ENCODE peak calls at places on chromosomes 3 and 15, in four cellular contexts. One of them, this sample, is unnamed.

GRCh38 chr3:168094877-168095610 is 680 bp downstream of the GOLIM4 start:
- DNase-seq in OCI-LY7: peak; percentile 89
- DNase-seq in Panc1: peak; percentile 28
- DNase-seq in RWPE2: peak; percentile 73
- DNase-seq in this sample: no peak

GRCh38 chr15:25061808-25062550 is 107.2 kb downstream of the SNRPN start:
- DNase-seq in OCI-LY7: no peak
- DNase-seq in Panc1: no peak
- DNase-seq in RWPE2: peak; percentile 45
- DNase-seq in this sample: no peak

GRCh38 chr3:36991923-36992805 is 767 bp downstream of the EPM2AIP1 start:
- DNase-seq in OCI-LY7: peak; percentile 31
- DNase-seq in Panc1: no peak
- DNase-seq in RWPE2: no peak
- DNase-seq in this sample: no peak

GRCh38 chr3:154338570-154338969 is 14.3 kb upstream of the DHX36 start:
- DNase-seq in OCI-LY7: no peak
- DNase-seq in Panc1: no peak
- DNase-seq in RWPE2: no peak
- DNase-seq in this sample: no peak

GRCh38 chr15:89101302-89102191 is 13.3 kb downstream of the ABHD2 start:
- DNase-seq in OCI-LY7: no peak
- DNase-seq in Panc1: peak; percentile 97
- DNase-seq in RWPE2: peak; percentile 96
- DNase-seq in this sample: no peak

GRCh38 chr15:99006146-99006545 is 1.4 kb downstream of the PGPEP1L start:
- DNase-seq in OCI-LY7: no peak
- DNase-seq in Panc1: no peak
- DNase-seq in RWPE2: no peak
- DNase-seq in this sample: no peak

GRCh38 chr3:13972679-13973379 is 93.0 kb upstream of the WNT7A start:
- DNase-seq in OCI-LY7: no peak
- DNase-seq in Panc1: no peak
- DNase-seq in RWPE2: no peak
- DNase-seq in this sample: no peak

GRCh38 chr15:43749690-43750345 is 3.6 kb downstream of the PDIA3 start:
- DNase-seq in OCI-LY7: peak; percentile 92
- DNase-seq in Panc1: no peak
- DNase-seq in RWPE2: no peak
- DNase-seq in this sample: no peak

GRCh38 chr15:63439536-63440264 is 58.1 kb upstream of the CA12 start:
- DNase-seq in OCI-LY7: no peak
- DNase-seq in Panc1: no peak
- DNase-seq in RWPE2: no peak
- DNase-seq in this sample: no peak

GRCh38 chr3:49469876-49470713 is at the start of gene DAG1:
- DNase-seq in OCI-LY7: peak; percentile 97
- DNase-seq in Panc1: no peak
- DNase-seq in RWPE2: peak; percentile 95
- DNase-seq in this sample: peak; percentile 93

GRCh38 chr3:55364426-55364825 is 122.7 kb downstream of the WNT5A start:
- DNase-seq in OCI-LY7: no peak
- DNase-seq in Panc1: no peak
- DNase-seq in RWPE2: no peak
- DNase-seq in this sample: no peak

GRCh38 chr3:138479355-138479964 is 45.0 kb downstream of the ESYT3 start:
- DNase-seq in OCI-LY7: peak; percentile 70
- DNase-seq in Panc1: peak; percentile 51
- DNase-seq in RWPE2: no peak
- DNase-seq in this sample: no peak

GRCh38 chr3:158678687-158679086 is 6.2 kb upstream of the LXN start:
- DNase-seq in OCI-LY7: no peak
- DNase-seq in Panc1: no peak
- DNase-seq in RWPE2: no peak
- DNase-seq in this sample: no peak

GRCh38 chr15:92451225-92451825 is 57.6 kb downstream of the ST8SIA2 start:
- DNase-seq in OCI-LY7: no peak
- DNase-seq in Panc1: no peak
- DNase-seq in RWPE2: no peak
- DNase-seq in this sample: no peak

GRCh38 chr3:152943645-152944044 is 108.7 kb downstream of the P2RY1 start:
- DNase-seq in OCI-LY7: no peak
- DNase-seq in Panc1: no peak
- DNase-seq in RWPE2: no peak
- DNase-seq in this sample: no peak

GRCh38 chr3:109325109-109325508 is 8.8 kb upstream of the DPPA2 start:
- DNase-seq in OCI-LY7: no peak
- DNase-seq in Panc1: no peak
- DNase-seq in RWPE2: no peak
- DNase-seq in this sample: no peak

GRCh38 chr3:46200211-46200610 is 7.9 kb downstream of the CCR1 start:
- DNase-seq in OCI-LY7: no peak
- DNase-seq in Panc1: no peak
- DNase-seq in RWPE2: no peak
- DNase-seq in this sample: no peak

GRCh38 chr3:170741756-170742530 is 128.1 kb downstream of the RPL22L1 start:
- DNase-seq in OCI-LY7: no peak
- DNase-seq in Panc1: no peak
- DNase-seq in RWPE2: no peak
- DNase-seq in this sample: no peak

GRCh38 chr3:127124135-127124534 is 68.8 kb upstream of the PRR23E start:
- DNase-seq in OCI-LY7: no peak
- DNase-seq in Panc1: no peak
- DNase-seq in RWPE2: no peak
- DNase-seq in this sample: no peak

GRCh38 chr3:88150371-88150770 is 612 bp downstream of the C3orf38 start:
- DNase-seq in OCI-LY7: peak; percentile 50
- DNase-seq in Panc1: no peak
- DNase-seq in RWPE2: no peak
- DNase-seq in this sample: no peak

GRCh38 chr3:88149516-88150362 is at the start of gene C3orf38:
- DNase-seq in OCI-LY7: peak; percentile 88
- DNase-seq in Panc1: peak; percentile 67
- DNase-seq in RWPE2: peak; percentile 89
- DNase-seq in this sample: peak; percentile 94

GRCh38 chr3:88150771-88151170 is 1.0 kb downstream of the C3orf38 start:
- DNase-seq in OCI-LY7: peak; percentile 45
- DNase-seq in Panc1: no peak
- DNase-seq in RWPE2: no peak
- DNase-seq in this sample: no peak

GRCh38 chr3:88149146-88149515 is 628 bp upstream of the C3orf38 start:
- DNase-seq in OCI-LY7: no peak
- DNase-seq in Panc1: peak; percentile 5
- DNase-seq in RWPE2: peak; percentile 38
- DNase-seq in this sample: no peak

GRCh38 chr3:88148651-88149050 is 1.1 kb upstream of the C3orf38 start:
- DNase-seq in OCI-LY7: no peak
- DNase-seq in Panc1: no peak
- DNase-seq in RWPE2: no peak
- DNase-seq in this sample: no peak
- H3K27ac ChIP-seq in OCI-LY7: peak overlapping the region; percentile 79
- H3K27ac ChIP-seq in Panc1: peak overlapping the region; percentile 91
- H3K27ac ChIP-seq in RWPE2: peak overlapping the region; percentile 86
- H3K27ac ChIP-seq in this sample: no peak overlapping the region

GRCh38 chr3:108153451-108153981 is 62.7 kb upstream of the CD47 start:
- DNase-seq in OCI-LY7: peak; percentile 50
- DNase-seq in Panc1: no peak
- DNase-seq in RWPE2: no peak
- DNase-seq in this sample: no peak
- H3K27ac ChIP-seq in OCI-LY7: no peak overlapping the region
- H3K27ac ChIP-seq in Panc1: no peak overlapping the region
- H3K27ac ChIP-seq in RWPE2: no peak overlapping the region
- H3K27ac ChIP-seq in this sample: no peak overlapping the region

GRCh38 chr3:86990171-86990733 is 697 bp downstream of the VGLL3 start:
- DNase-seq in OCI-LY7: no peak
- DNase-seq in Panc1: no peak
- DNase-seq in RWPE2: peak; percentile 70
- DNase-seq in this sample: peak; percentile 29

GRCh38 chr3:86991840-86992430 is 986 bp upstream of the VGLL3 start:
- DNase-seq in OCI-LY7: no peak
- DNase-seq in Panc1: no peak
- DNase-seq in RWPE2: no peak
- DNase-seq in this sample: no peak

GRCh38 chr3:86991482-86991815 is 500 bp upstream of the VGLL3 start:
- DNase-seq in OCI-LY7: no peak
- DNase-seq in Panc1: no peak
- DNase-seq in RWPE2: no peak
- DNase-seq in this sample: no peak

GRCh38 chr3:86989611-86990010 is 1.3 kb downstream of the VGLL3 start:
- DNase-seq in OCI-LY7: no peak
- DNase-seq in Panc1: no peak
- DNase-seq in RWPE2: no peak
- DNase-seq in this sample: no peak

DNA sequence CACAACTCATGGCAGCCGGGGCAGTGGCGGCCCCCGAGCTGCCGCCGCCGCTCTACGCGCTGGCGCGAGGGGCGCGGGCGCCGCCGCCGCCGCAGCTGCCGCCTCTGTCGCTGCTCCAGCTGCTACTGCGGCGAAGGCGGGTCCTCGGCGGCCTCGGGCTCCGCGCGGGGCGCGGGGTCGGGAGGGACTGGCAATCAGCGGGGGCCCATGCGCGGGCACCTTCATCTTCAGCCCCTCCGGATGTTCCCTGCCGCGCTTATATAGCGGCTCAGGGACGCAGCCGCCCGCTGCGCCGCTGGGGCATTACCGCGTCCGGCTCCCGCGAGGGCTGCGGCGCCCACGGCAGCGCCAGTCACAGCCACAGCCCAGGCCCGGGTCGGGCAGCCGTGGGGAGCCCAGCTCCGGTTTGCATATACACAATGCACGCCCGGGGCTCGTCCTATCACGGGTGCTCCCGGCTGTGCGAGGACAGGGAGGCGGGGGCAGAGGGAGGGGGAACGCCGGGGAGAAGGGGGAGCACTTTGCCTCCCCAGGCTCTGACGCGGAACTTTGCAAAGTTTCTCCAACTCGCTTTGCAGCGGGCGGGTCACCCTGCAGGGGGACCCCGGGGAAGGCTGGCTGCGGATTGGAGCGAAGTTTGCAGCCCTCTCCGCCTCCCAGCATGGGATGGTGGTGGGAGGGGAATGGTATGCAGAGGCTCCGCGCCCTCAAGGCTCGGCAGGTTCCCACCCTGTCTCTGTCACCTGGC is at the start of gene VGLL3:
- DNase-seq in OCI-LY7: no peak
- DNase-seq in Panc1: no peak
- DNase-seq in RWPE2: peak; percentile 66
- DNase-seq in this sample: no peak
- H3K27ac ChIP-seq in OCI-LY7: no peak within 1 kb of the TSS
- H3K27ac ChIP-seq in Panc1: no peak within 1 kb of the TSS
- H3K27ac ChIP-seq in RWPE2: peak within 1 kb of the TSS; percentile 8
- H3K27ac ChIP-seq in this sample: peak within 1 kb of the TSS; percentile 8

GRCh38 chr15:84824260-84824690 is 7.1 kb downstream of the ALPK3 start:
- DNase-seq in OCI-LY7: no peak
- DNase-seq in Panc1: no peak
- DNase-seq in RWPE2: no peak
- DNase-seq in this sample: no peak
- H3K27ac ChIP-seq in OCI-LY7: no peak overlapping the region
- H3K27ac ChIP-seq in Panc1: no peak overlapping the region
- H3K27ac ChIP-seq in RWPE2: no peak overlapping the region
- H3K27ac ChIP-seq in this sample: no peak overlapping the region

This sample was measured in caudate nucleus.